ENCODE peak calls at places on chromosomes 6 and 20, in eight cellular contexts. L, O, I, X, A, Y, S and N are unnamed samples.

GRCh38 chr20:10752206-10752605 is 78.4 kb upstream of the JAG1 start:
- DNase-seq in Y (no peak), L (no peak), I (no peak), A (no peak), X (no peak), O (no peak), S (no peak), N (no peak)

GRCh38 chr6:133817460-133818047 is 71.4 kb upstream of the TCF21 start:
- DNase-seq in S (no peak), X (no peak), Y (peak), I (no peak), O (no peak), L (no peak), A (peak), N (peak)

GRCh38 chr20:13158339-13158738 is 62.7 kb upstream of the ISM1 start:
- DNase-seq in Y (no peak), X (no peak), I (no peak), L (no peak), A (no peak), S (no peak), O (peak), N (no peak)

GRCh38 chr20:519999-520398 is 23.6 kb downstream of the CSNK2A1 start:
- DNase-seq in X (no peak), L (no peak), A (no peak), Y (no peak), S (no peak), O (no peak), I (no peak), N (no peak)

GRCh38 chr20:23180451-23180921 is 94.4 kb upstream of the CD93 start:
- DNase-seq in A (no peak), Y (no peak), I (no peak), S (no peak), X (no peak), O (no peak), L (no peak), N (no peak)

GRCh38 chr20:35757098-35757705 is 14.6 kb upstream of the PHF20 start:
- DNase-seq in X (no peak), O (no peak), S (no peak), L (no peak), A (no peak), Y (no peak), I (no peak), N (no peak)

GRCh38 chr6:100311707-100312266 is 152.9 kb downstream of the SIM1 start:
- DNase-seq in A (no peak), L (no peak), Y (no peak), S (no peak), O (no peak), I (no peak), X (no peak), N (no peak)

GRCh38 chr20:4326194-4327065 is 311.1 kb upstream of the RNF24 start:
- DNase-seq in X (no peak), A (peak), I (no peak), L (no peak), Y (no peak), O (no peak), S (no peak), N (no peak)

GRCh38 chr6:54993948-54994347 is 147.4 kb downstream of the FAM83B start:
- DNase-seq in O (no peak), I (no peak), X (no peak), L (no peak), Y (no peak), S (no peak), A (no peak), N (no peak)

GRCh38 chr6:123524781-123525180 is 112.0 kb downstream of the TRDN start:
- DNase-seq in O (no peak), I (no peak), A (no peak), L (no peak), Y (no peak), X (no peak), S (no peak), N (no peak)

GRCh38 chr20:42095221-42095620 is 477.0 kb upstream of the CHD6 start:
- DNase-seq in Y (no peak), S (no peak), O (no peak), X (no peak), A (no peak), L (no peak), I (no peak), N (no peak)

GRCh38 chr20:31698803-31699718 is 23.6 kb downstream of the BCL2L1 start:
- DNase-seq in L (no peak), X (peak), S (no peak), I (no peak), Y (peak), A (peak), O (peak), N (no peak)

GRCh38 chr20:5508044-5508443 is 191.3 kb upstream of the PROKR2 start:
- DNase-seq in X (no peak), I (no peak), A (no peak), Y (no peak), O (no peak), L (no peak), S (no peak), N (no peak)

GRCh38 chr6:6405031-6405430 is 84.6 kb upstream of the F13A1 start:
- DNase-seq in Y (peak), S (no peak), X (no peak), A (no peak), L (no peak), I (no peak), O (no peak), N (no peak)

GRCh38 chr20:46308258-46309157 is at the start of gene CDH22:
- DNase-seq in S (peak), Y (peak), I (no peak), A (peak), O (no peak), L (peak), X (peak), N (peak)

GRCh38 chr20:51880188-51880587 is 77.9 kb upstream of the SALL4 start:
- DNase-seq in A (no peak), Y (no peak), O (no peak), I (no peak), X (no peak), L (no peak), S (no peak), N (no peak)

GRCh38 chr6:170347975-170348374 is 41.4 kb downstream of the FAM120B start:
- DNase-seq in I (no peak), Y (no peak), X (no peak), A (no peak), O (no peak), S (no peak), L (no peak), N (no peak)

GRCh38 chr20:54606384-54606783 is 131.0 kb downstream of the DOK5 start:
- DNase-seq in S (no peak), X (no peak), Y (no peak), A (peak), L (no peak), O (no peak), I (no peak), N (no peak)